ENCODE peak calls at places on chromosomes 1 and 21, in five cellular contexts. J is mucosa of descending colon, N is neural progenitor cell, U is foreskin fibroblast, Z is IMR-90. L is an unnamed sample.

GRCh38 chr1:40818264-40818961 is 34.8 kb downstream of the KCNQ4 start:
- DNase-seq in Z (no peak), J (peak; percentile 89), N (peak; percentile 92), U (peak; percentile 11), L (peak; percentile 90)

GRCh38 chr1:162678439-162678838 is 46.2 kb downstream of the DDR2 start:
- DNase-seq in J (no peak), U (peak; percentile 81), N (no peak), Z (peak; percentile 89), L (no peak)

GRCh38 chr1:6471086-6471841 is 5.3 kb upstream of the TNFRSF25 start:
- DNase-seq in J (peak; percentile 95), Z (no peak), U (no peak), N (no peak), L (no peak)

GRCh38 chr1:117860906-117861610 is 68.4 kb downstream of the GDAP2 start:
- DNase-seq in J (no peak), N (no peak), U (peak; percentile 89), Z (peak; percentile 92), L (no peak)

GRCh38 chr1:198399452-198399851 is 141.0 kb downstream of the ATP6V1G3 start:
- DNase-seq in N (no peak), U (no peak), J (no peak), Z (no peak), L (no peak)

GRCh38 chr1:2943686-2944260 is 77.5 kb upstream of the ACTRT2 start:
- DNase-seq in U (no peak), J (peak; percentile 11), Z (no peak), N (no peak), L (no peak)

GRCh38 chr1:235878082-235878781 is 11.5 kb upstream of the LYST start:
- DNase-seq in U (no peak), Z (no peak), N (no peak), J (no peak), L (no peak)

GRCh38 chr1:155177918-155178281 is 4.3 kb downstream of the TRIM46 start:
- DNase-seq in J (no peak), U (no peak), N (no peak), Z (no peak), L (peak; percentile 23)

GRCh38 chr1:208781391-208782035 is 537.3 kb upstream of the PLXNA2 start:
- DNase-seq in U (no peak), J (no peak), N (peak; percentile 14), Z (no peak), L (no peak)

GRCh38 chr1:93443456-93443855 is 4.5 kb upstream of the FNBP1L start:
- DNase-seq in N (no peak), J (no peak), U (no peak), Z (no peak), L (no peak)

GRCh38 chr21:21188513-21189188 is 190.4 kb downstream of the NCAM2 start:
- DNase-seq in J (no peak), U (no peak), Z (no peak), N (no peak), L (no peak)

GRCh38 chr1:15014521-15014920 is 139.0 kb upstream of the TMEM51 start:
- DNase-seq in Z (peak; percentile 30), N (no peak), J (no peak), U (no peak), L (no peak)

GRCh38 chr1:57590978-57591377 is 167.1 kb upstream of the DAB1 start:
- DNase-seq in U (no peak), Z (no peak), N (no peak), J (no peak), L (no peak)

GRCh38 chr21:30434033-30434631 is 4.1 kb downstream of the KRTAP13-4 start:
- DNase-seq in Z (no peak), N (peak; percentile 56), U (no peak), J (no peak), L (no peak)

GRCh38 chr1:204104331-204105222 is 31.7 kb downstream of the SOX13 start:
- DNase-seq in N (no peak), U (no peak), J (peak; percentile 68), Z (no peak), L (no peak)

GRCh38 chr1:167720965-167721616 is 691 bp upstream of the MPZL1 start:
- DNase-seq in U (peak; percentile 70), J (no peak), Z (peak; percentile 68), N (peak; percentile 35), L (no peak)

GRCh38 chr1:116986531-116987255 is 14.9 kb upstream of the CD101 start:
- DNase-seq in J (no peak), Z (no peak), U (no peak), N (peak; percentile 7), L (no peak)

GRCh38 chr1:228363686-228364067 is 43.0 kb downstream of the TRIM11 start:
- DNase-seq in N (no peak), J (peak; percentile 8), Z (no peak), U (no peak), L (no peak)

GRCh38 chr1:10612446-10613160 is 137.9 kb downstream of the PEX14 start:
- DNase-seq in U (no peak), J (no peak), Z (no peak), N (no peak), L (no peak)

DNA sequence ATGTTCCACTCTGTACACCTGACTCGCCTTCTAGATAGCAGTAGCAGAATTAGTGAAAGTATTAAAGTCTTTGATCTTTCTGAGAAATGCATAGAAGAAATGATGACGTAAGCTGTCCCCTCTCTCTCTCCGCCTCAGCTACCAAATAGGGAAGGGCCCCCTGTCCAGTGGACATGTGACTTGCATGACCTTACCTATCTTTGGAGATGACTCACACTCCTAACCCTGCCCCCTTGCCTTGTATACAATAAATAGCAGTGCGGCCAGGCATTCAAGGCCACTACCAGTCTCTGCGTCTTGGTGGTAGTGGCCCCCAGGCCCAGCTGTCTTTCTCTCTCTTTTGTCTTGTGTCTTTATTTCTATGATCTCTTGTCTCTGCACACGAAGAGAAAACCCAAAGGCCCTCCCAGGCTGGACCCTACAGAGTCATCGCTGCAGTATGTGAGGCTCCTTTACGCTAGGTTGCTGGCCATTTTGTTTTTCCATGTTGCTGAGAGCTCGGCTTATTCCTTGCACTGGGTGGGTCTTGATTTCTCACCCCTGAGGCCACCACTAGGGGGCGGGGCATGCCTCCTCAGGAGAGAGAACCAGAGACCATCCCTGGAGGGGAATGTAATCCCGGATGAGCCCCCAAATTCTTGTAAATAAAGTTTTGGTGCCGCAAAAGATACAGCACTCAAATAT is 16.0 kb upstream of the ZBTB8B start:
- DNase-seq in U (no peak), Z (no peak), J (no peak), N (peak; percentile 66), L (peak; percentile 0)
- TF ChIP-seq CTCF in U (no peak), Z (no peak), J (no peak), N (peak; percentile 55), L (no peak)

GRCh38 chr1:54274448-54274847 is 74.5 kb downstream of the MRPL37 start:
- DNase-seq in N (peak; percentile 31), U (no peak), J (no peak), Z (no peak), L (no peak)

GRCh38 chr1:54273837-54274192 is 73.8 kb downstream of the MRPL37 start:
- DNase-seq in U (no peak), J (no peak), N (peak; percentile 75), Z (no peak), L (no peak)

GRCh38 chr1:54272772-54273091 is 72.8 kb downstream of the MRPL37 start:
- DNase-seq in Z (no peak), J (no peak), U (no peak), N (no peak), L (no peak)

GRCh38 chr1:54272134-54272533 is 72.2 kb downstream of the MRPL37 start:
- DNase-seq in Z (no peak), J (no peak), N (no peak), U (no peak), L (no peak)

GRCh38 chr1:54273092-54273836 is 73.3 kb downstream of the MRPL37 start:
- DNase-seq in Z (peak; percentile 93), J (peak; percentile 59), U (peak; percentile 89), N (peak; percentile 84), L (no peak)
- TF ChIP-seq CTCF in Z (peak; percentile 87), J (no peak), U (peak; percentile 85), N (peak; percentile 58), L (no peak)

GRCh38 chr1:59041878-59042277 is 255.0 kb upstream of the FGGY start:
- DNase-seq in Z (peak; percentile 45), J (no peak), N (no peak), U (peak; percentile 63), L (no peak)
- TF ChIP-seq CTCF in Z (peak; percentile 46), J (no peak), N (no peak), U (no peak), L (no peak)

GRCh38 chr1:27934818-27935549 is at the start of gene SMPDL3B:
- DNase-seq in Z (no peak), N (peak; percentile 76), J (peak; percentile 83), U (no peak), L (no peak)
- TF ChIP-seq CTCF in Z (no peak), N (peak; percentile 27), J (peak; percentile 18), U (no peak), L (no peak)

GRCh38 chr1:11858968-11859871 is 475 bp upstream of the NPPB start:
- DNase-seq in U (peak; percentile 30), J (peak; percentile 65), N (peak; percentile 91), Z (peak; percentile 49), L (peak; percentile 83)
- TF ChIP-seq CTCF in U (peak; percentile 10), J (no peak), N (peak; percentile 55), Z (peak; percentile 29), L (no peak)